ENCODE peak calls at places on chromosome 7, in eight cellular contexts. P, S, K, A, B, I, C and W are unnamed samples.

GRCh38 chr7:22255834-22256233 is 101.1 kb downstream of the RAPGEF5 start:
- DNase-seq in S (no peak), K (peak), A (no peak), C (peak), I (no peak), P (no peak), B (no peak), W (no peak)

GRCh38 chr7:92517626-92518025 is 10.7 kb downstream of the PEX1 start:
- DNase-seq in S (no peak), K (no peak), I (no peak), P (no peak), C (no peak), A (no peak), B (no peak), W (no peak)

GRCh38 chr7:102331536-102332275 is 24.5 kb downstream of the SPDYE6 start:
- DNase-seq in B (no peak), S (no peak), K (no peak), C (no peak), P (no peak), A (no peak), I (no peak), W (no peak)

GRCh38 chr7:16695621-16696237 is 49.7 kb downstream of the BZW2 start:
- DNase-seq in S (peak), B (peak), I (peak), C (peak), K (peak), P (peak), A (no peak), W (peak)

GRCh38 chr7:27143950-27144798 is 693 bp upstream of the HOXA5 start:
- DNase-seq in I (no peak), A (no peak), K (no peak), S (no peak), C (no peak), B (peak), P (no peak), W (peak)

GRCh38 chr7:130162196-130162595 is 43.0 kb downstream of the TMEM209 start:
- DNase-seq in K (no peak), I (no peak), A (no peak), P (no peak), S (no peak), C (no peak), B (no peak), W (no peak)

GRCh38 chr7:607938-608337 is 88.3 kb upstream of the PDGFA start:
- DNase-seq in B (no peak), I (no peak), K (no peak), S (no peak), P (no peak), A (no peak), C (no peak), W (no peak)

GRCh38 chr7:113945018-113945938 is 26.5 kb upstream of the PPP1R3A start:
- DNase-seq in B (no peak), C (no peak), I (no peak), A (no peak), P (peak), S (peak), K (no peak), W (no peak)

GRCh38 chr7:26117142-26117807 is 34.7 kb upstream of the NFE2L3 start:
- DNase-seq in A (no peak), P (no peak), S (no peak), I (no peak), B (no peak), C (no peak), K (no peak), W (no peak)

GRCh38 chr7:30478349-30479228 is at the start of gene NOD1:
- DNase-seq in A (peak), B (peak), C (peak), S (peak), I (peak), P (peak), K (peak), W (peak)

GRCh38 chr7:69269756-69270155 is 328.5 kb upstream of the AUTS2 start:
- DNase-seq in C (no peak), P (no peak), A (no peak), B (no peak), S (no peak), K (no peak), I (no peak), W (no peak)

GRCh38 chr7:32319019-32319382 is 171.2 kb downstream of the LSM5 start:
- DNase-seq in P (no peak), K (no peak), B (no peak), I (no peak), S (no peak), A (no peak), C (no peak), W (no peak)

GRCh38 chr7:31082450-31082849 is 30.3 kb downstream of the ADCYAP1R1 start:
- DNase-seq in A (no peak), I (no peak), B (no peak), S (no peak), P (no peak), C (no peak), K (no peak), W (no peak)

GRCh38 chr7:14841850-14842249 is 60.7 kb downstream of the DGKB start:
- DNase-seq in B (no peak), C (no peak), K (no peak), S (no peak), P (no peak), I (no peak), A (no peak), W (no peak)

GRCh38 chr7:98135984-98136383 is 29.3 kb downstream of the LMTK2 start:
- DNase-seq in K (no peak), I (no peak), S (peak), C (no peak), P (no peak), B (no peak), A (no peak), W (no peak)

GRCh38 chr7:143391462-143392404 is 10.6 kb downstream of the ZYX start:
- DNase-seq in A (no peak), K (no peak), B (peak), I (peak), S (no peak), P (no peak), C (no peak), W (peak)